ENCODE peak calls at places on chromosomes 2 and 18, in four cellular contexts. X is IMR-90, Y is K562, Z is HepG2. E is an unnamed sample.

GRCh38 chr2:231563378-231563961 is 29.2 kb upstream of the TEX44 start:
- DNase-seq in X (peak; percentile 57), Y (peak; percentile 78), Z (peak; percentile 34), E (peak; percentile 64)

GRCh38 chr2:11356760-11357159 is 12.3 kb upstream of the ROCK2 start:
- DNase-seq in X (no peak), Y (no peak), Z (no peak), E (no peak)

GRCh38 chr18:5309888-5310470 is 14.5 kb upstream of the ZBTB14 start:
- DNase-seq in Y (no peak), Z (no peak), X (no peak), E (no peak)

GRCh38 chr18:13004316-13004879 is 13.2 kb downstream of the CEP192 start:
- DNase-seq in Y (no peak), X (no peak), Z (no peak), E (no peak)

GRCh38 chr18:45168883-45169585 is 446.2 kb upstream of the SLC14A2 start:
- DNase-seq in Y (no peak), X (peak; percentile 73), Z (no peak), E (peak; percentile 9)

GRCh38 chr18:79321625-79322024 is 74.1 kb upstream of the NFATC1 start:
- DNase-seq in Y (no peak), X (peak; percentile 44), Z (no peak), E (no peak)

GRCh38 chr18:48412339-48412929 is 3.3 kb upstream of the ZBTB7C start:
- DNase-seq in Z (peak; percentile 56), Y (peak; percentile 28), X (no peak), E (peak; percentile 53)

GRCh38 chr2:36820942-36821605 is 124.6 kb downstream of the VIT start:
- DNase-seq in Z (peak; percentile 55), X (no peak), Y (no peak), E (no peak)

GRCh38 chr2:55555977-55556376 is 36.5 kb downstream of the CFAP36 start:
- DNase-seq in Z (no peak), X (no peak), Y (no peak), E (no peak)

GRCh38 chr2:69305712-69306611 is 81.1 kb downstream of the GFPT1 start:
- DNase-seq in X (no peak), Z (no peak), Y (no peak), E (no peak)

GRCh38 chr18:58800582-58800981 is 64.1 kb upstream of the ZNF532 start:
- DNase-seq in Y (no peak), Z (no peak), X (no peak), E (no peak)

GRCh38 chr2:136131961-136132839 is 14.3 kb upstream of the CXCR4 start:
- DNase-seq in X (no peak), Z (no peak), Y (no peak), E (no peak)

GRCh38 chr2:218659988-218660358 is 490 bp downstream of the BCS1L start:
- DNase-seq in Y (no peak), X (no peak), Z (no peak), E (no peak)

GRCh38 chr18:62577748-62578147 is 54.9 kb downstream of the ZCCHC2 start:
- DNase-seq in Y (no peak), X (peak; percentile 22), Z (no peak), E (no peak)

GRCh38 chr18:57223160-57223870 is 76.4 kb downstream of the BOD1L2 start:
- DNase-seq in Z (no peak), X (no peak), Y (no peak), E (peak; percentile 54)

GRCh38 chr18:48172226-48173006 is 236.8 kb downstream of the ZBTB7C start:
- DNase-seq in Y (no peak), X (no peak), Z (no peak), E (no peak)

GRCh38 chr2:240213226-240213475 is 72.7 kb upstream of the OTOS start:
- DNase-seq in X (no peak), Z (no peak), Y (no peak), E (no peak)

GRCh38 chr2:179096090-179096489 is 46.2 kb upstream of the CCDC141 start:
- DNase-seq in Y (no peak), X (no peak), Z (no peak), E (no peak)
- TF ChIP-seq MAZ in Y (no peak), X (no peak), Z (no peak), E (no peak)

GRCh38 chr2:225556461-225556860 is 157.0 kb downstream of the NYAP2 start:
- DNase-seq in Z (no peak), X (no peak), Y (no peak), E (no peak)

GRCh38 chr2:225559090-225559489 is 159.6 kb downstream of the NYAP2 start:
- DNase-seq in Y (no peak), X (no peak), Z (no peak), E (no peak)

DNA sequence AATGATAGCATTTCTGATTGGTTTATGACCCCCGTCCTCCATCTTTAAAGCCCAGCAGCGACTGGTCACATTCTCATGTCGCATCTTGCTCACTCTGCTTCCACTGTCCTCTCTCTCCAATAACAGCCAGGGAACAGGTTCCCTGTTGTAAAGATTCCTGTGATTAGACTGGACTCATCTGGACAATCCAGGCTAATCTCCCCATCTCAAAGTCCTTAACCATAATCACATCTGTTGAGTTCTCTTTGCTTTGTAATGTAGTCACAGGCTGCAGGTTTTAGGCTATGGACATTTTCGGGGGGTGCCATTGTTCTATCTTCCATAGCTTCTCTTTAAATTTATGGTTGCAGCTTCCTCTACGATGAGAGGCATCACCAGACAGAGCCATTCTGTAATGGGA is 158.9 kb downstream of the NYAP2 start:
- DNase-seq in Y (no peak), Z (no peak), X (no peak), E (no peak)
- TF ChIP-seq MAZ in Y (no peak), Z (no peak), X (no peak), E (no peak)

DNA sequence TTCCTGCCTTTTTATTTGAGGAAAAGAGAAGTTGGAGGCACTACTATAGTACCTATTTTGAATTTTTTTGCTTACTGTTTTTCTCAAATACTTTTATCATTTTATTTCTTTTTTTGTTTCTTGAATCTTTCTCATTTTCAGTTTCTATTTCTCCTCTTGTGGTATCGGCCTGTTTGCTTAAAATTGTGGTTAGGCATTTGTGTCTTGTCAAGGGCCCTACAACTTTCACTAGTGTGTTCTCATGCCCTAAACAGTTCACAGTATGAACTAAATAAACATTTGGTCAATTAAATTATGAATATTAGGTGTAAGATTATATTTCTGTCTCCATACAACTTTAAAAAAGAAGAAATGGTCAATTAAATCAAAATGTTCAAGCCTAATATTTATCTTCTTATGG is 613.5 kb downstream of the MBD2 start:
- DNase-seq in Z (no peak), X (no peak), Y (no peak), E (no peak)
- TF ChIP-seq MAZ in Z (no peak), X (no peak), Y (no peak), E (no peak)

GRCh38 chr18:72613589-72613988 is 69.4 kb upstream of the CBLN2 start:
- DNase-seq in Z (no peak), X (no peak), Y (no peak), E (no peak)

GRCh38 chr18:72612894-72613537 is 68.9 kb upstream of the CBLN2 start:
- DNase-seq in X (no peak), Y (no peak), Z (no peak), E (no peak)
- TF ChIP-seq MAZ in X (no peak), Y (no peak), Z (no peak), E (no peak)

GRCh38 chr18:49591271-49591670 is 29.4 kb downstream of the LIPG start:
- DNase-seq in Z (no peak), Y (no peak), X (no peak), E (no peak)

GRCh38 chr18:49591775-49592174 is 29.9 kb downstream of the LIPG start:
- DNase-seq in X (no peak), Y (no peak), Z (no peak), E (no peak)

GRCh38 chr18:49590608-49591007 is 28.8 kb downstream of the LIPG start:
- DNase-seq in X (no peak), Z (no peak), Y (no peak), E (no peak)

GRCh38 chr18:49588171-49588570 is 26.3 kb downstream of the LIPG start:
- DNase-seq in Y (no peak), X (no peak), Z (no peak), E (no peak)

GRCh38 chr18:49588971-49589370 is 27.1 kb downstream of the LIPG start:
- DNase-seq in Y (no peak), X (no peak), Z (no peak), E (no peak)
- TF ChIP-seq MAZ in Y (no peak), X (no peak), Z (no peak), E (no peak)